ENCODE peak calls at places on chromosomes 7 and 10, in five cellular contexts. D is H7, R is left kidney, L is nucleus accumbens, V is heart right ventricle. T is an unnamed sample.

GRCh38 chr10:26274391-26274790 is 57.8 kb downstream of the GAD2 start:
- DNase-seq in V (no peak), L (no peak), R (no peak), D (no peak), T (no peak)

GRCh38 chr7:1493571-1493970 is 10.6 kb downstream of the INTS1 start:
- DNase-seq in D (peak; percentile 74), R (no peak), V (no peak), L (no peak), T (no peak)

GRCh38 chr7:4668510-4668847 is 13.6 kb upstream of the FOXK1 start:
- DNase-seq in D (no peak), R (no peak), L (no peak), V (no peak), T (no peak)

GRCh38 chr10:5040781-5041470 is 37.3 kb upstream of the AKR1C2 start:
- DNase-seq in R (no peak), V (no peak), L (no peak), D (no peak), T (no peak)

GRCh38 chr10:118407026-118407425 is 64.9 kb upstream of the FAM204A start:
- DNase-seq in V (no peak), D (no peak), L (no peak), R (no peak), T (no peak)

GRCh38 chr7:132192809-132193208 is 383.5 kb downstream of the PLXNA4 start:
- DNase-seq in D (no peak), R (no peak), V (no peak), L (no peak), T (no peak)

GRCh38 chr10:12469345-12469744 is 120.0 kb downstream of the CAMK1D start:
- DNase-seq in D (no peak), V (no peak), R (peak; percentile 14), L (no peak), T (no peak)

GRCh38 chr7:18706648-18707047 is 211.1 kb downstream of the HDAC9 start:
- DNase-seq in L (no peak), R (peak; percentile 50), D (no peak), V (no peak), T (no peak)

GRCh38 chr10:131576341-131577177 is 265.0 kb upstream of the TCERG1L start:
- DNase-seq in V (no peak), L (no peak), D (no peak), R (no peak), T (no peak)

GRCh38 chr10:112393341-112393740 is 19.4 kb downstream of the ACSL5 start:
- DNase-seq in D (no peak), R (no peak), V (no peak), L (no peak), T (no peak)

GRCh38 chr10:129758591-129759021 is 205.5 kb downstream of the EBF3 start:
- DNase-seq in D (no peak), L (no peak), R (no peak), V (no peak), T (no peak)

GRCh38 chr7:128827248-128827958 is 2.8 kb upstream of the FLNC start:
- DNase-seq in L (no peak), V (peak; percentile 62), D (peak; percentile 71), R (peak; percentile 46), T (peak; percentile 98)

GRCh38 chr10:110481948-110482347 is 15.8 kb upstream of the DUSP5 start:
- DNase-seq in V (no peak), D (no peak), R (no peak), L (no peak), T (no peak)

GRCh38 chr10:28858641-28859040 is 181.3 kb downstream of the BAMBI start:
- DNase-seq in R (peak; percentile 76), D (peak; percentile 46), V (no peak), L (no peak), T (no peak)

GRCh38 chr10:62895058-62895457 is 78.9 kb upstream of the EGR2 start:
- DNase-seq in R (no peak), D (no peak), V (peak; percentile 16), L (no peak), T (no peak)

GRCh38 chr7:1042161-1042833 is 2.0 kb upstream of the GPR146 start:
- DNase-seq in V (no peak), R (no peak), L (no peak), D (no peak), T (no peak)

GRCh38 chr7:151745706-151746105 is 131.2 kb downstream of the PRKAG2 start:
- DNase-seq in R (no peak), L (no peak), D (peak; percentile 41), V (no peak), T (no peak)

GRCh38 chr7:116443101-116443523 is 56.4 kb upstream of the CAV2 start:
- DNase-seq in L (no peak), D (no peak), V (no peak), R (peak; percentile 2), T (peak; percentile 82)

GRCh38 chr7:134371536-134371935 is 54.8 kb upstream of the SLC35B4 start:
- DNase-seq in D (no peak), R (no peak), V (no peak), L (no peak), T (no peak)

GRCh38 chr7:29243777-29244655 is 49.4 kb downstream of the CHN2 start:
- DNase-seq in D (peak; percentile 65), L (no peak), R (peak; percentile 29), V (no peak), T (no peak)

GRCh38 chr7:101089876-101090275 is 4.6 kb downstream of the TRIM56 start:
- DNase-seq in R (no peak), D (no peak), V (no peak), L (no peak), T (no peak)

GRCh38 chr10:49298990-49299815 is at the start of gene C10orf71:
- DNase-seq in D (no peak), V (no peak), R (peak; percentile 78), L (no peak), T (no peak)

GRCh38 chr10:130136214-130137076 is at the start of gene GLRX3:
- DNase-seq in D (peak; percentile 98), R (peak; percentile 96), L (peak; percentile 68), V (peak; percentile 89), T (peak; percentile 79)

GRCh38 chr7:99631311-99632109 is 14.8 kb downstream of the ZSCAN25 start:
- DNase-seq in L (no peak), R (peak; percentile 24), V (no peak), D (peak; percentile 85), T (no peak)

GRCh38 chr7:53340220-53340619 is 304.8 kb downstream of the POM121L12 start:
- DNase-seq in R (no peak), V (no peak), L (no peak), D (no peak), T (no peak)

GRCh38 chr10:18310761-18311160 is 170.5 kb downstream of the CACNB2 start:
- DNase-seq in L (no peak), R (no peak), V (no peak), D (no peak), T (no peak)

GRCh38 chr7:132433286-132433685 is 143.0 kb downstream of the PLXNA4 start:
- DNase-seq in V (no peak), L (no peak), R (no peak), D (no peak), T (no peak)

GRCh38 chr7:50793115-50793946 is 10.6 kb upstream of the GRB10 start:
- DNase-seq in D (peak; percentile 95), L (no peak), V (peak; percentile 79), R (peak; percentile 86), T (peak; percentile 59)

GRCh38 chr10:100579691-100580090 is 43.9 kb downstream of the HIF1AN start:
- DNase-seq in R (no peak), D (no peak), V (no peak), L (no peak), T (no peak)

T was measured in fibroblast of gingiva.